ENCODE peak calls at places on chromosome 19, in eight cellular contexts. R is NCI-H524; I is PC-3; P is stimulated activated CD8-positive, alpha-beta memory T cell treated with anti-CD3 and anti-CD28 coated beads, Interleukin-2, amount 100 ng/mL, for 1 hour; F is stromal cell of bone marrow; G is iPS DF 6.9; Z is pons; W is memory B cell. Y is an unnamed sample.

GRCh38 chr19:35037716-35038622 is 3.6 kb upstream of the HPN start:
- DNase-seq in I (no peak), Z (peak), G (no peak), P (no peak), R (peak), W (no peak), F (no peak), Y (no peak)

GRCh38 chr19:48121909-48122371 is 11.3 kb upstream of the PLA2G4C start:
- DNase-seq in R (no peak), F (no peak), P (no peak), I (peak), Z (no peak), W (peak), G (no peak), Y (no peak)

GRCh38 chr19:36547001-36547732 is 19.1 kb upstream of the ZNF260 start:
- DNase-seq in P (no peak), G (no peak), R (no peak), F (no peak), Z (no peak), W (no peak), I (peak), Y (no peak)

GRCh38 chr19:40421468-40421778 is 4.4 kb downstream of the SERTAD1 start:
- DNase-seq in Z (no peak), I (no peak), R (no peak), W (no peak), F (no peak), P (no peak), G (no peak), Y (no peak)

GRCh38 chr19:19637186-19637522 is 6.3 kb downstream of the GMIP start:
- DNase-seq in W (no peak), R (no peak), P (no peak), Z (no peak), F (no peak), G (no peak), I (no peak), Y (no peak)

GRCh38 chr19:48458016-48458415 is 2.6 kb downstream of the KCNJ14 start:
- DNase-seq in R (no peak), I (no peak), F (no peak), W (no peak), G (no peak), Z (no peak), P (no peak), Y (no peak)

GRCh38 chr19:14023404-14024235 is 4.3 kb upstream of the RLN3 start:
- DNase-seq in R (peak), Z (no peak), W (no peak), F (no peak), G (no peak), P (no peak), I (peak), Y (no peak)

GRCh38 chr19:53102701-53103140 is 501 bp downstream of the ZNF160 start:
- DNase-seq in I (peak), R (peak), F (peak), P (no peak), W (peak), G (no peak), Z (no peak), Y (no peak)

GRCh38 chr19:1105873-1106840 is 2.4 kb downstream of the GPX4 start:
- DNase-seq in F (no peak), Z (no peak), R (no peak), I (no peak), P (no peak), G (no peak), W (no peak), Y (no peak)

GRCh38 chr19:58166268-58166667 is 15.7 kb upstream of the ZNF329 start:
- DNase-seq in Z (no peak), G (no peak), F (no peak), I (no peak), W (no peak), R (no peak), P (no peak), Y (no peak)

GRCh38 chr19:16566161-16566560 is 6.1 kb downstream of the SLC35E1 start:
- DNase-seq in F (no peak), R (no peak), G (no peak), W (no peak), Z (no peak), I (no peak), P (no peak), Y (peak)

GRCh38 chr19:2798733-2799132 is 13.4 kb downstream of the THOP1 start:
- DNase-seq in F (no peak), R (no peak), G (no peak), Z (no peak), I (peak), P (no peak), W (no peak), Y (no peak)

GRCh38 chr19:47093841-47094240 is 19.7 kb downstream of the ZC3H4 start:
- DNase-seq in I (no peak), P (no peak), G (no peak), Z (no peak), W (peak), R (no peak), F (no peak), Y (no peak)

GRCh38 chr19:41265376-41266153 is 1.4 kb downstream of the HNRNPUL1 start:
- DNase-seq in F (no peak), W (peak), R (no peak), I (peak), G (no peak), P (no peak), Z (no peak), Y (no peak)

GRCh38 chr19:535017-535835 is 3.7 kb downstream of the CDC34 start:
- DNase-seq in Z (no peak), F (no peak), W (no peak), R (no peak), I (peak), G (no peak), P (no peak), Y (no peak)

GRCh38 chr19:8510589-8511115 is 3.3 kb downstream of the ZNF414 start:
- DNase-seq in W (no peak), Z (no peak), P (no peak), F (no peak), G (no peak), R (no peak), I (no peak), Y (no peak)

GRCh38 chr19:6802336-6803035 is 30.0 kb downstream of the VAV1 start:
- DNase-seq in R (no peak), F (no peak), I (peak), Z (peak), G (no peak), W (peak), P (peak), Y (peak)